ENCODE peak calls at places on chromosomes 7 and 10, in six cellular contexts. R, J, L, N, D and T are unnamed samples.

GRCh38 chr10:119754936-119755335 is 29.1 kb downstream of the INPP5F start:
- DNase-seq in D (no peak), J (no peak), L (no peak), N (no peak), R (no peak), T (no peak)

GRCh38 chr10:103980246-103980906 is 13.4 kb downstream of the SLK start:
- DNase-seq in N (no peak), D (no peak), J (no peak), R (no peak), L (no peak), T (no peak)

GRCh38 chr7:106778656-106779250 is 86.3 kb upstream of the PIK3CG start:
- DNase-seq in R (no peak), N (no peak), J (no peak), D (no peak), L (no peak), T (no peak)

GRCh38 chr10:96420610-96421009 is 61.8 kb upstream of the OPALIN start:
- DNase-seq in J (no peak), L (no peak), N (no peak), D (no peak), R (no peak), T (no peak)

GRCh38 chr7:101739757-101740398 is 77.5 kb upstream of the CUX1 start:
- DNase-seq in R (no peak), D (no peak), J (no peak), N (no peak), L (peak), T (no peak)

GRCh38 chr7:957418-958220 is 3.1 kb upstream of the ADAP1 start:
- DNase-seq in R (no peak), N (peak), J (peak), L (no peak), D (no peak), T (peak)

GRCh38 chr7:135121868-135122267 is 26.0 kb upstream of the TMEM140 start:
- DNase-seq in L (no peak), J (no peak), R (no peak), N (no peak), D (no peak), T (no peak)

GRCh38 chr7:94391716-94392390 is 2.8 kb upstream of the COL1A2 start:
- DNase-seq in D (no peak), R (no peak), J (no peak), L (no peak), N (no peak), T (peak)

GRCh38 chr10:68899186-68899745 is 1.8 kb upstream of the DDX50 start:
- DNase-seq in J (no peak), N (no peak), L (no peak), R (no peak), D (no peak), T (no peak)

GRCh38 chr7:130961128-130961601 is 227.2 kb upstream of the KLF14 start:
- DNase-seq in J (no peak), N (peak), L (no peak), D (peak), R (no peak), T (no peak)

GRCh38 chr7:127844707-127845331 is 186.4 kb downstream of the LRRC4 start:
- DNase-seq in R (peak), J (no peak), D (no peak), L (peak), N (no peak), T (no peak)

GRCh38 chr10:128985036-128985435 is 482.0 kb upstream of the MGMT start:
- DNase-seq in R (no peak), D (no peak), J (no peak), N (no peak), L (no peak), T (no peak)

GRCh38 chr10:70378122-70378521 is 4.3 kb downstream of the LRRC20 start:
- DNase-seq in L (peak), R (peak), J (no peak), N (no peak), D (no peak), T (peak)

GRCh38 chr7:20561908-20562307 is 53.6 kb upstream of the ABCB5 start:
- DNase-seq in L (no peak), N (no peak), J (no peak), D (no peak), R (no peak), T (peak)

GRCh38 chr10:69093933-69094332 is 6.0 kb downstream of the SRGN start:
- DNase-seq in L (peak), D (no peak), N (no peak), J (no peak), R (no peak), T (no peak)

GRCh38 chr7:50751136-50751535 is 31.6 kb downstream of the GRB10 start:
- DNase-seq in D (no peak), J (no peak), N (no peak), R (no peak), L (no peak), T (peak)

GRCh38 chr10:132129431-132129830 is 57.3 kb upstream of the DPYSL4 start:
- DNase-seq in J (no peak), L (no peak), N (no peak), D (no peak), R (no peak), T (peak)

GRCh38 chr10:112960151-112960681 is 10.2 kb downstream of the TCF7L2 start:
- DNase-seq in L (no peak), N (no peak), D (no peak), R (no peak), J (peak), T (no peak)

GRCh38 chr7:121824276-121824675 is 48.7 kb upstream of the PTPRZ1 start:
- DNase-seq in L (no peak), N (no peak), R (no peak), D (no peak), J (no peak), T (no peak)

GRCh38 chr10:73953665-73954064 is 42.7 kb downstream of the PLAU start:
- DNase-seq in D (no peak), L (no peak), R (no peak), N (no peak), J (no peak), T (peak)

GRCh38 chr10:122316224-122316884 is 45.3 kb downstream of the BTBD16 start:
- DNase-seq in D (no peak), N (no peak), J (no peak), R (no peak), L (peak), T (no peak)

GRCh38 chr10:48284002-48284546 is 9.6 kb upstream of the FRMPD2 start:
- DNase-seq in D (no peak), J (peak), N (no peak), L (no peak), R (no peak), T (no peak)

GRCh38 chr10:124935946-124936345 is 6.0 kb upstream of the ZRANB1 start:
- DNase-seq in R (no peak), J (no peak), L (no peak), N (no peak), D (no peak), T (no peak)

GRCh38 chr10:73968101-73968515 is 29.8 kb upstream of the VCL start:
- DNase-seq in D (no peak), L (no peak), R (peak), N (no peak), J (peak), T (peak)

GRCh38 chr7:148093375-148094166 is 497.0 kb upstream of the C7orf33 start:
- DNase-seq in J (no peak), R (no peak), N (no peak), D (no peak), L (no peak), T (no peak)

GRCh38 chr7:131908719-131909118 is 352.3 kb upstream of the PODXL start:
- DNase-seq in R (no peak), D (no peak), L (no peak), J (peak), N (no peak), T (no peak)

GRCh38 chr10:34539533-34540315 is 275.4 kb downstream of the PARD3 start:
- DNase-seq in L (no peak), J (no peak), R (no peak), D (no peak), N (no peak), T (no peak)

GRCh38 chr7:50304158-50304910 is at the start of gene IKZF1:
- DNase-seq in N (peak), L (peak), J (peak), R (no peak), D (peak), T (peak)

GRCh38 chr7:124857672-124858235 is 71.9 kb downstream of the POT1 start:
- DNase-seq in R (no peak), J (peak), L (no peak), D (no peak), N (no peak), T (no peak)

GRCh38 chr7:39950473-39951155 is 558 bp downstream of the CDK13 start:
- DNase-seq in N (peak), R (no peak), J (peak), L (peak), D (no peak), T (peak)

GRCh38 chr10:37780536-37780935 is 76.9 kb downstream of the ZNF248 start:
- DNase-seq in D (no peak), J (no peak), L (no peak), R (no peak), N (no peak), T (no peak)

GRCh38 chr10:69644658-69645295 is 14.7 kb downstream of the FAM241B start:
- DNase-seq in J (no peak), L (peak), N (no peak), R (no peak), D (peak), T (peak)

GRCh38 chr7:46015107-46015868 is 94.2 kb upstream of the IGFBP3 start:
- DNase-seq in J (no peak), R (no peak), N (no peak), D (no peak), L (peak), T (peak)

GRCh38 chr10:24944512-24945255 is 7.7 kb downstream of the PRTFDC1 start:
- DNase-seq in J (no peak), N (no peak), R (no peak), L (peak), D (no peak), T (peak)

GRCh38 chr10:118957141-118957825 is 72.2 kb upstream of the NANOS1 start:
- DNase-seq in J (no peak), R (no peak), L (no peak), D (no peak), N (no peak), T (no peak)

GRCh38 chr10:131657318-131657984 is 243.4 kb upstream of the PPP2R2D start:
- DNase-seq in L (no peak), J (peak), D (no peak), N (no peak), R (no peak), T (no peak)

GRCh38 chr10:94465684-94466083 is 63.3 kb downstream of the TBC1D12 start:
- DNase-seq in N (no peak), L (no peak), R (no peak), D (no peak), J (no peak), T (no peak)